ENCODE peak calls at places on chromosome 14, in seven cellular contexts. U is H1, W is K562, X is HepG2, L is GM12878, Z is HCT116, J is SK-N-SH. M is an unnamed sample.
A peak's percentile ranks its signal among the peaks of the same experiment; 100 is the strongest.

GRCh38 chr14:70735043-70735442 is 74.3 kb downstream of the MAP3K9 start:
- DNase-seq in U (no peak), W (no peak), X (no peak), L (no peak), Z (no peak), J (peak; percentile 82), M (no peak)

GRCh38 chr14:65035049-65035448 is 48.4 kb downstream of the FNTB start:
- DNase-seq in U (no peak), W (no peak), X (no peak), L (no peak), Z (no peak), J (peak; percentile 22), M (no peak)

GRCh38 chr14:23049011-23049410 is 7.0 kb downstream of the PSMB11 start:
- DNase-seq in U (no peak), W (no peak), X (no peak), L (no peak), Z (no peak), J (no peak), M (no peak)

GRCh38 chr14:91244501-91244901 is at the start of gene GPR68:
- DNase-seq in U (peak; percentile 56), W (no peak), X (no peak), L (no peak), Z (no peak), J (peak; percentile 79), M (no peak)

GRCh38 chr14:84963518-84963917 is 566.4 kb upstream of the FLRT2 start:
- DNase-seq in U (no peak), W (no peak), X (no peak), L (no peak), Z (no peak), J (no peak), M (no peak)

GRCh38 chr14:55333785-55334485 is 62.7 kb downstream of the FBXO34 start:
- DNase-seq in U (no peak), W (no peak), X (no peak), L (no peak), Z (no peak), J (no peak), M (no peak)

GRCh38 chr14:72643317-72643801 is 250.5 kb downstream of the DPF3 start:
- DNase-seq in U (no peak), W (no peak), X (no peak), L (no peak), Z (no peak), J (no peak), M (peak; percentile 20)

GRCh38 chr14:31159682-31160296 is 47.8 kb downstream of the HECTD1 start:
- DNase-seq in U (no peak), W (no peak), X (no peak), L (no peak), Z (peak; percentile 42), J (no peak), M (no peak)

DNA sequence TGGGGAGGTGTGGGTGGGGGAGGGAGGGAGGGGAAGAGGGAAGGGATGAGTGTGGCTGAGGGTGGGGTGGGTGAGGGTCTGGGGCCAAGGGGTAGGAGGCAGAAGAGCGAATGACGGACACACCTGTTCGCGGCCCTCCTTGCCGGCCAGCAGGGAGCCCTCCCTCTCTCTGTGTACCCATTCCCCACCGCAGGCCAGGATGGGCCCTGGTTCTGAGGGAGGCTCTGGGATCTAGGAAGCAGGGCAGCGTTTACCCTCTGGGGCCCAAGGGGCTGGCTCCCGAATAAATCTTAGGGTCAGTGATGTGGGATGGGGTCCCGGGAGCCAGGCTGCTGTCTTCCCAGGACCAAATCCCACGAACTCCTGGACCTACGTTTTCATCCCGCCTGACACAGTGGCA is 46.0 kb upstream of the ESRRB start:
- DNase-seq in U (no peak), W (no peak), X (no peak), L (no peak), Z (no peak), J (no peak), M (no peak)
- TF ChIP-seq YY1 in U (no peak), W (no peak), X (no peak), L (no peak), Z (no peak), J (no peak), M (no peak)

GRCh38 chr14:102033241-102033640 is 53.6 kb downstream of the HSP90AA1 start:
- DNase-seq in U (no peak), W (no peak), X (no peak), L (no peak), Z (no peak), J (no peak), M (no peak)
- H3K4me3 ChIP-seq in U (no peak overlapping the region), W (no peak overlapping the region), X (no peak overlapping the region), L (no peak overlapping the region), Z (no peak overlapping the region), J (no peak overlapping the region), M (no peak overlapping the region)

DNA sequence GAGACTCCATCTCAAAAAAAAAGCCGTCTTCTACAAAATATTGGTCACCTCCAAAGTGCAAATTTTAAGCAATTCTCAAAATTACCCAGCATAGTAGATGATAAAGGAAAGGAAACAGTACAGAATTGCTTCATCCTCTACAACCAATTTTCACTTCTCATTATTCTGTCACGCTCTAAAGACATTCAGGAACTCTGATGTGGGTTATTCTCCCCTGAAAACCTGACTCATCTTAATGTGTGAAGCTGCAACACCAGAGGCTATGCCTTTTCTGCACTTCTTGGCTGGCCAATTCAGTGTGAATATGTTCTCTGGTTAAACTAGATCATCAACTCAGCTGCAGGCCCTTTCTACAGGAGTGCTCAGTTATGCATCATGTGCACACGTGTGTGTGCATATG is 11.0 kb downstream of the PTGER2 start:
- DNase-seq in U (no peak), W (no peak), X (no peak), L (peak; percentile 92), Z (no peak), J (no peak), M (no peak)
- TF ChIP-seq YY1 in U (no peak), W (no peak), X (no peak), L (no peak), Z (no peak), J (no peak), M (no peak)

GRCh38 chr14:51926449-51926848 is 62.9 kb upstream of the RTRAF start:
- DNase-seq in U (no peak), W (peak; percentile 11), X (no peak), L (no peak), Z (no peak), J (no peak), M (no peak)

GRCh38 chr14:51925980-51926379 is 63.4 kb upstream of the RTRAF start:
- DNase-seq in U (no peak), W (no peak), X (no peak), L (no peak), Z (no peak), J (no peak), M (no peak)

GRCh38 chr14:51924600-51924999 is 64.2 kb downstream of the GNG2 start:
- DNase-seq in U (no peak), W (no peak), X (no peak), L (no peak), Z (no peak), J (no peak), M (no peak)

GRCh38 chr14:51921026-51921425 is 60.6 kb downstream of the GNG2 start:
- DNase-seq in U (no peak), W (no peak), X (no peak), L (no peak), Z (no peak), J (no peak), M (no peak)

GRCh38 chr14:51922624-51923023 is 62.2 kb downstream of the GNG2 start:
- DNase-seq in U (no peak), W (no peak), X (no peak), L (no peak), Z (no peak), J (no peak), M (no peak)
- H3K4me3 ChIP-seq in U (no peak overlapping the region), W (no peak overlapping the region), X (no peak overlapping the region), L (no peak overlapping the region), Z (no peak overlapping the region), J (no peak overlapping the region), M (no peak overlapping the region)

DNA sequence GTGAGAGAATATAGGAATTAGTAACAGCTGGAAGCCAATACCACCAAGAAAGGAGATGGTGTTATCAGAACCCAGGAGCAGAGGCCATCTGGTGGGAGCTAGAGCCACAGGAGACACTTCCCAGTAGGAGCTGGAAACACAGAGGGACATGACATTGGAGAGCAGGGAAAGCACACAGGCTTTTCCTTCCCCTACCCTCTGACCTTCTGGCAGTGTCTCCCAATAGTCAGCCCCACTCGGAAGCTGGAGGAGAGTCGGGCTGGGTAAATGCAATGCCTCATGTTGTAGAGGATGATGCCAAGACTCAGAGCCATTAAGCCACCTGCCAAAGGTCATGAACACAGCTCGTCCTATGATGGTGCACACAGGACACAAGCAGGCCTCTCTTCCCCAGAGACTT is 538.5 kb downstream of the BCL11B start:
- DNase-seq in U (no peak), W (no peak), X (no peak), L (no peak), Z (no peak), J (no peak), M (no peak)
- TF ChIP-seq YY1 in U (no peak), W (no peak), X (no peak), L (no peak), Z (no peak), J (no peak), M (no peak)

GRCh38 chr14:49692191-49692757 is 646 bp upstream of the KLHDC1 start:
- DNase-seq in U (no peak), W (no peak), X (no peak), L (no peak), Z (no peak), J (no peak), M (no peak)
- H3K4me3 ChIP-seq in U (peak overlapping the region; percentile 71), W (peak overlapping the region; percentile 65), X (peak overlapping the region; percentile 88), L (peak overlapping the region; percentile 62), Z (peak overlapping the region; percentile 63), J (peak overlapping the region; percentile 78), M (peak overlapping the region; percentile 75)

GRCh38 chr14:54108481-54109471 is 152.2 kb upstream of the BMP4 start:
- DNase-seq in U (no peak), W (no peak), X (peak; percentile 96), L (no peak), Z (peak; percentile 48), J (no peak), M (no peak)
- TF ChIP-seq YY1 in U (no peak), W (no peak), X (peak; percentile 16), L (no peak), Z (no peak), J (no peak), M (no peak)

DNA sequence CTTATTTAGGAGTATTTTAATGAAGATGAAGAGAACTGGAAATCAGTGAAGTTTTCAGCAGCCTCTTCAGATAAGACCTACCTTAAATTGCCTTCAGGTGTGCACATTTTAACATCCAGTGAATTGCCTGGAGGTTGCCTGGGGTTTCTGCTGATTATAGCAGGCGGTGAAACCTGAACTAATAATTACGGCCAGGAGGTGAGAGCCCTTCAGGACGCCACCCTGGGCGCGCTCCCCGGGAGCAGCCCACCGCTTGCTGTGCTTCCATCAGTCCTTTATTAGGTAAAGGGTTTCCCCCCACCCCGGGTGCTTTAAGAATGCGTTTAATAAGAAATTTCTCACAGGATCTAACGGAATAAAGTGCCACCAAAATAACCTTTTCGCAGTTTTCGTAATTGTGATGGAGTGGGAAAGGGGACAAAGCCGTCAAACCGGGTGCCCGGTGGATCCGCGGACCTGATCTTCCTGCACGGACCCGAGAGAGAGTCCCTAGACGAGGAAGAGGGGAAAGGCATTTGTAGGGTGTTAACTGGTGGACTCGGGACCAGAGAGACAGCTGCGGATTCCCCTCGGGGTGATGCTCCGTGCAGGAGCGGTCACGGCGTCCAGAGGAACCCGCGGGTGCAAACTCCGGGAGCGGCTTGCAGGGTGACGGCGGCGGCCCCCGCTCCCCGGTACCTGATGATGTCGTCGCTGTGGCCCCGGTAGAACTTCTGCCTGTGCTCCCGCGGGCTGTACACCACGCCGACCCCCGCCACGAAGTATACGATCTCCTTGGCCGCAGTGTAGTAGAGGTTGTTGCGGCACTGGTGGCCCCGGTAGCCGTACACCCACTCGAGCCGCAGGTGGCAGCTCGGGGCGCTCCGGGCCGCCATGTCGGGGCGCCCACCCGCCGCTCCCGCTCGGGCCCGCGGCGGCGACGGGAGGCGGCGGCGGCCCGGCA is 853 bp downstream of the EML5 start:
- DNase-seq in U (peak; percentile 54), W (peak; percentile 4), X (no peak), L (no peak), Z (no peak), J (peak; percentile 43), M (no peak)
- H3K4me3 ChIP-seq in U (peak overlapping the region; percentile 72), W (peak overlapping the region; percentile 48), X (peak overlapping the region; percentile 71), L (peak overlapping the region; percentile 71), Z (peak overlapping the region; percentile 68), J (peak overlapping the region; percentile 62), M (peak overlapping the region; percentile 59)